ENCODE peak calls at places on chromosomes 12 and 14, in seven cellular contexts. One of them, this sample, is unnamed.

GRCh38 chr14:105927094-105927475 is 400.7 kb downstream of the TMEM121 start:
- DNase-seq in cardiac muscle cell: no peak
- DNase-seq in pancreas: no peak
- DNase-seq in A549: no peak
- DNase-seq in lung: no peak
- DNase-seq in DND-41: no peak
- DNase-seq in dorsolateral prefrontal cortex: peak
- DNase-seq in this sample: no peak

GRCh38 chr12:120940799-120941198 is 36.6 kb upstream of the SPPL3 start:
- DNase-seq in cardiac muscle cell: peak
- DNase-seq in dorsolateral prefrontal cortex: no peak
- DNase-seq in DND-41: no peak
- DNase-seq in A549: peak
- DNase-seq in lung: no peak
- DNase-seq in pancreas: no peak
- DNase-seq in this sample: no peak

GRCh38 chr12:114026805-114027204 is 60.7 kb upstream of the RBM19 start:
- DNase-seq in cardiac muscle cell: no peak
- DNase-seq in lung: no peak
- DNase-seq in dorsolateral prefrontal cortex: no peak
- DNase-seq in A549: no peak
- DNase-seq in DND-41: no peak
- DNase-seq in pancreas: no peak
- DNase-seq in this sample: no peak

GRCh38 chr12:78703820-78704525 is 160.6 kb upstream of the SYT1 start:
- DNase-seq in cardiac muscle cell: peak
- DNase-seq in lung: no peak
- DNase-seq in pancreas: no peak
- DNase-seq in DND-41: no peak
- DNase-seq in dorsolateral prefrontal cortex: no peak
- DNase-seq in A549: peak
- DNase-seq in this sample: no peak

GRCh38 chr12:47905313-47905730 is 528 bp upstream of the VDR start:
- DNase-seq in pancreas: peak
- DNase-seq in cardiac muscle cell: no peak
- DNase-seq in lung: peak
- DNase-seq in dorsolateral prefrontal cortex: no peak
- DNase-seq in A549: no peak
- DNase-seq in DND-41: no peak
- DNase-seq in this sample: peak

GRCh38 chr12:127594351-127594970 is 672.5 kb upstream of the TMEM132C start:
- DNase-seq in dorsolateral prefrontal cortex: no peak
- DNase-seq in DND-41: no peak
- DNase-seq in cardiac muscle cell: no peak
- DNase-seq in lung: no peak
- DNase-seq in A549: no peak
- DNase-seq in pancreas: no peak
- DNase-seq in this sample: no peak

GRCh38 chr14:29925106-29925722 is 2.4 kb downstream of the PRKD1 start:
- DNase-seq in lung: no peak
- DNase-seq in A549: no peak
- DNase-seq in pancreas: no peak
- DNase-seq in cardiac muscle cell: peak
- DNase-seq in dorsolateral prefrontal cortex: no peak
- DNase-seq in DND-41: no peak
- DNase-seq in this sample: no peak

GRCh38 chr12:89529738-89530137 is 3.9 kb upstream of the POC1B start:
- DNase-seq in cardiac muscle cell: peak
- DNase-seq in pancreas: no peak
- DNase-seq in DND-41: no peak
- DNase-seq in A549: peak
- DNase-seq in dorsolateral prefrontal cortex: no peak
- DNase-seq in lung: no peak
- DNase-seq in this sample: no peak

GRCh38 chr14:100842799-100843198 is 16.9 kb downstream of the MEG3 start:
- DNase-seq in lung: no peak
- DNase-seq in A549: no peak
- DNase-seq in cardiac muscle cell: peak
- DNase-seq in dorsolateral prefrontal cortex: no peak
- DNase-seq in pancreas: no peak
- DNase-seq in DND-41: no peak
- DNase-seq in this sample: no peak

GRCh38 chr12:110726018-110726417 is 16.7 kb downstream of the PPP1CC start:
- DNase-seq in dorsolateral prefrontal cortex: no peak
- DNase-seq in pancreas: no peak
- DNase-seq in lung: no peak
- DNase-seq in DND-41: no peak
- DNase-seq in A549: no peak
- DNase-seq in cardiac muscle cell: no peak
- DNase-seq in this sample: no peak

GRCh38 chr12:72271401-72271740 is 799 bp upstream of the TRHDE start:
- DNase-seq in dorsolateral prefrontal cortex: no peak
- DNase-seq in lung: no peak
- DNase-seq in A549: no peak
- DNase-seq in cardiac muscle cell: peak
- DNase-seq in DND-41: no peak
- DNase-seq in pancreas: peak
- DNase-seq in this sample: peak

GRCh38 chr14:74919421-74920165 is 3.5 kb downstream of the RPS6KL1 start:
- DNase-seq in dorsolateral prefrontal cortex: no peak
- DNase-seq in lung: no peak
- DNase-seq in A549: no peak
- DNase-seq in DND-41: no peak
- DNase-seq in pancreas: no peak
- DNase-seq in cardiac muscle cell: no peak
- DNase-seq in this sample: no peak

GRCh38 chr12:3261782-3262359 is 184.7 kb downstream of the TSPAN9 start:
- DNase-seq in cardiac muscle cell: peak
- DNase-seq in lung: no peak
- DNase-seq in dorsolateral prefrontal cortex: no peak
- DNase-seq in DND-41: no peak
- DNase-seq in A549: no peak
- DNase-seq in pancreas: no peak
- DNase-seq in this sample: no peak

GRCh38 chr12:75792687-75793086 is 238.9 kb downstream of the PHLDA1 start:
- DNase-seq in lung: no peak
- DNase-seq in A549: no peak
- DNase-seq in cardiac muscle cell: no peak
- DNase-seq in dorsolateral prefrontal cortex: no peak
- DNase-seq in pancreas: no peak
- DNase-seq in DND-41: no peak
- DNase-seq in this sample: no peak

GRCh38 chr14:50249118-50249775 is 17.9 kb upstream of the SOS2 start:
- DNase-seq in pancreas: no peak
- DNase-seq in A549: no peak
- DNase-seq in DND-41: no peak
- DNase-seq in lung: no peak
- DNase-seq in dorsolateral prefrontal cortex: no peak
- DNase-seq in cardiac muscle cell: peak
- DNase-seq in this sample: no peak

GRCh38 chr12:103698752-103699540 is 111.9 kb downstream of the STAB2 start:
- DNase-seq in lung: no peak
- DNase-seq in A549: no peak
- DNase-seq in pancreas: no peak
- DNase-seq in DND-41: no peak
- DNase-seq in cardiac muscle cell: peak
- DNase-seq in dorsolateral prefrontal cortex: no peak
- DNase-seq in this sample: no peak

GRCh38 chr12:62128186-62128965 is 131.8 kb upstream of the USP15 start:
- DNase-seq in pancreas: no peak
- DNase-seq in A549: no peak
- DNase-seq in dorsolateral prefrontal cortex: no peak
- DNase-seq in DND-41: no peak
- DNase-seq in lung: no peak
- DNase-seq in cardiac muscle cell: peak
- DNase-seq in this sample: no peak

GRCh38 chr12:104286538-104287482 is 16.7 kb upstream of the EID3 start:
- DNase-seq in pancreas: peak
- DNase-seq in cardiac muscle cell: peak
- DNase-seq in dorsolateral prefrontal cortex: peak
- DNase-seq in DND-41: peak
- DNase-seq in A549: peak
- DNase-seq in lung: peak
- DNase-seq in this sample: peak

GRCh38 chr12:122880668-122881067 is 15.3 kb downstream of the VPS37B start:
- DNase-seq in lung: no peak
- DNase-seq in dorsolateral prefrontal cortex: peak
- DNase-seq in A549: peak
- DNase-seq in DND-41: peak
- DNase-seq in pancreas: no peak
- DNase-seq in cardiac muscle cell: peak
- DNase-seq in this sample: no peak
- TF ChIP-seq CTCF in lung: no peak
- TF ChIP-seq CTCF in dorsolateral prefrontal cortex: peak
- TF ChIP-seq CTCF in A549: peak
- TF ChIP-seq CTCF in DND-41: peak
- TF ChIP-seq CTCF in pancreas: no peak
- TF ChIP-seq CTCF in cardiac muscle cell: peak
- TF ChIP-seq CTCF in this sample: no peak

GRCh38 chr14:65164068-65164824 is 61.9 kb upstream of the MAX start:
- DNase-seq in A549: peak
- DNase-seq in dorsolateral prefrontal cortex: no peak
- DNase-seq in cardiac muscle cell: peak
- DNase-seq in DND-41: peak
- DNase-seq in pancreas: no peak
- DNase-seq in lung: no peak
- DNase-seq in this sample: no peak
- TF ChIP-seq CTCF in A549: peak
- TF ChIP-seq CTCF in dorsolateral prefrontal cortex: peak
- TF ChIP-seq CTCF in cardiac muscle cell: peak
- TF ChIP-seq CTCF in DND-41: peak
- TF ChIP-seq CTCF in pancreas: no peak
- TF ChIP-seq CTCF in lung: peak
- TF ChIP-seq CTCF in this sample: peak

GRCh38 chr12:52380271-52380694 is 5.2 kb downstream of the KRT84 start:
- DNase-seq in A549: peak
- DNase-seq in cardiac muscle cell: peak
- DNase-seq in pancreas: peak
- DNase-seq in dorsolateral prefrontal cortex: peak
- DNase-seq in lung: peak
- DNase-seq in DND-41: peak
- DNase-seq in this sample: no peak
- TF ChIP-seq CTCF in A549: peak
- TF ChIP-seq CTCF in cardiac muscle cell: peak
- TF ChIP-seq CTCF in pancreas: no peak
- TF ChIP-seq CTCF in dorsolateral prefrontal cortex: peak
- TF ChIP-seq CTCF in lung: no peak
- TF ChIP-seq CTCF in DND-41: peak
- TF ChIP-seq CTCF in this sample: no peak

GRCh38 chr14:69366761-69367160 is 31.3 kb downstream of the ERH start:
- DNase-seq in cardiac muscle cell: no peak
- DNase-seq in DND-41: no peak
- DNase-seq in dorsolateral prefrontal cortex: no peak
- DNase-seq in pancreas: no peak
- DNase-seq in lung: no peak
- DNase-seq in A549: no peak
- DNase-seq in this sample: no peak

GRCh38 chr14:69363964-69364363 is 34.1 kb downstream of the ERH start:
- DNase-seq in lung: no peak
- DNase-seq in dorsolateral prefrontal cortex: no peak
- DNase-seq in DND-41: no peak
- DNase-seq in pancreas: no peak
- DNase-seq in A549: no peak
- DNase-seq in cardiac muscle cell: no peak
- DNase-seq in this sample: no peak

GRCh38 chr14:69360438-69361108 is 37.5 kb downstream of the ERH start:
- DNase-seq in lung: no peak
- DNase-seq in cardiac muscle cell: no peak
- DNase-seq in A549: no peak
- DNase-seq in DND-41: peak
- DNase-seq in dorsolateral prefrontal cortex: no peak
- DNase-seq in pancreas: no peak
- DNase-seq in this sample: no peak

GRCh38 chr14:69366069-69366468 is 32.0 kb downstream of the ERH start:
- DNase-seq in cardiac muscle cell: no peak
- DNase-seq in dorsolateral prefrontal cortex: no peak
- DNase-seq in lung: no peak
- DNase-seq in A549: no peak
- DNase-seq in pancreas: no peak
- DNase-seq in DND-41: no peak
- DNase-seq in this sample: no peak

GRCh38 chr14:69363055-69363454 is 35.0 kb downstream of the ERH start:
- DNase-seq in dorsolateral prefrontal cortex: peak
- DNase-seq in pancreas: no peak
- DNase-seq in cardiac muscle cell: peak
- DNase-seq in lung: no peak
- DNase-seq in A549: peak
- DNase-seq in DND-41: no peak
- DNase-seq in this sample: no peak
- TF ChIP-seq CTCF in dorsolateral prefrontal cortex: peak
- TF ChIP-seq CTCF in pancreas: no peak
- TF ChIP-seq CTCF in cardiac muscle cell: peak
- TF ChIP-seq CTCF in lung: no peak
- TF ChIP-seq CTCF in A549: no peak
- TF ChIP-seq CTCF in DND-41: peak
- TF ChIP-seq CTCF in this sample: no peak

GRCh38 chr14:25049127-25049558 is 804 bp downstream of the STXBP6 start:
- DNase-seq in A549: no peak
- DNase-seq in cardiac muscle cell: peak
- DNase-seq in lung: no peak
- DNase-seq in DND-41: no peak
- DNase-seq in dorsolateral prefrontal cortex: no peak
- DNase-seq in pancreas: no peak
- DNase-seq in this sample: no peak

GRCh38 chr14:25048170-25049126 is 1.5 kb downstream of the STXBP6 start:
- DNase-seq in DND-41: no peak
- DNase-seq in pancreas: peak
- DNase-seq in A549: no peak
- DNase-seq in cardiac muscle cell: peak
- DNase-seq in dorsolateral prefrontal cortex: no peak
- DNase-seq in lung: no peak
- DNase-seq in this sample: no peak

GRCh38 chr14:25052385-25052784 is 2.4 kb upstream of the STXBP6 start:
- DNase-seq in dorsolateral prefrontal cortex: no peak
- DNase-seq in lung: no peak
- DNase-seq in pancreas: no peak
- DNase-seq in DND-41: no peak
- DNase-seq in A549: no peak
- DNase-seq in cardiac muscle cell: no peak
- DNase-seq in this sample: no peak

GRCh38 chr14:25050494-25051170 is 685 bp upstream of the STXBP6 start:
- DNase-seq in DND-41: no peak
- DNase-seq in dorsolateral prefrontal cortex: no peak
- DNase-seq in pancreas: no peak
- DNase-seq in cardiac muscle cell: peak
- DNase-seq in lung: no peak
- DNase-seq in A549: no peak
- DNase-seq in this sample: no peak

GRCh38 chr14:25049559-25050493 is at the start of gene STXBP6:
- DNase-seq in cardiac muscle cell: peak
- DNase-seq in DND-41: no peak
- DNase-seq in A549: peak
- DNase-seq in dorsolateral prefrontal cortex: peak
- DNase-seq in pancreas: peak
- DNase-seq in lung: peak
- DNase-seq in this sample: peak
- TF ChIP-seq CTCF in cardiac muscle cell: no peak
- TF ChIP-seq CTCF in DND-41: no peak
- TF ChIP-seq CTCF in A549: no peak
- TF ChIP-seq CTCF in dorsolateral prefrontal cortex: peak
- TF ChIP-seq CTCF in pancreas: no peak
- TF ChIP-seq CTCF in lung: no peak
- TF ChIP-seq CTCF in this sample: no peak

GRCh38 chr14:53412819-53413664 is 259.9 kb upstream of the DDHD1 start:
- DNase-seq in DND-41: peak
- DNase-seq in pancreas: no peak
- DNase-seq in lung: no peak
- DNase-seq in dorsolateral prefrontal cortex: no peak
- DNase-seq in A549: peak
- DNase-seq in cardiac muscle cell: peak
- DNase-seq in this sample: no peak
- TF ChIP-seq CTCF in DND-41: peak
- TF ChIP-seq CTCF in pancreas: no peak
- TF ChIP-seq CTCF in lung: no peak
- TF ChIP-seq CTCF in dorsolateral prefrontal cortex: no peak
- TF ChIP-seq CTCF in A549: peak
- TF ChIP-seq CTCF in cardiac muscle cell: peak
- TF ChIP-seq CTCF in this sample: no peak